ENCODE peak calls at places on chromosome 17, in six cellular contexts. N is stomach, H is tibial nerve, I is right lobe of liver, T is K562, O is body of pancreas. D is an unnamed sample.
A peak's percentile ranks its signal among the peaks of the same experiment; 100 is the strongest.

GRCh38 chr17:4057731-4058130 is 85.1 kb downstream of the ZZEF1 start:
- DNase-seq in N (no peak), H (no peak), I (no peak), T (no peak), O (no peak), D (no peak)

GRCh38 chr17:73801455-73802100 is 157.3 kb upstream of the SDK2 start:
- DNase-seq in N (no peak), H (no peak), I (peak; percentile 54), T (no peak), O (no peak), D (no peak)

GRCh38 chr17:16977932-16978331 is 6.0 kb upstream of the TNFRSF13B start:
- DNase-seq in N (no peak), H (no peak), I (no peak), T (no peak), O (no peak), D (no peak)

GRCh38 chr17:8369944-8370343 is 6.6 kb downstream of the KRABD2 start:
- DNase-seq in N (no peak), H (no peak), I (no peak), T (no peak), O (no peak), D (no peak)

GRCh38 chr17:3897731-3898130 is 4.9 kb upstream of the CAMKK1 start:
- DNase-seq in N (no peak), H (no peak), I (no peak), T (no peak), O (no peak), D (no peak)

GRCh38 chr17:82636626-82637598 is 11.3 kb downstream of the WDR45B start:
- DNase-seq in N (peak; percentile 70), H (no peak), I (no peak), T (no peak), O (peak; percentile 84), D (no peak)

GRCh38 chr17:41645371-41646063 is 21.1 kb upstream of the KRT17 start:
- DNase-seq in N (no peak), H (no peak), I (no peak), T (peak; percentile 81), O (no peak), D (peak; percentile 54)

GRCh38 chr17:20935740-20936139 is 107.1 kb downstream of the USP22 start:
- DNase-seq in N (no peak), H (no peak), I (no peak), T (no peak), O (no peak), D (no peak)

GRCh38 chr17:73211745-73212144 is 18.9 kb downstream of the COG1 start:
- DNase-seq in N (no peak), H (no peak), I (no peak), T (no peak), O (no peak), D (no peak)

GRCh38 chr17:43846221-43846712 is 709 bp upstream of the CD300LG start:
- DNase-seq in N (peak; percentile 88), H (peak; percentile 68), I (peak; percentile 86), T (peak; percentile 87), O (peak; percentile 89), D (peak; percentile 58)

GRCh38 chr17:79027925-79028491 is 4.0 kb downstream of the C1QTNF1 start:
- DNase-seq in N (no peak), H (peak; percentile 13), I (peak; percentile 25), T (no peak), O (no peak), D (no peak)

GRCh38 chr17:69539781-69540319 is 125.4 kb downstream of the MAP2K6 start:
- DNase-seq in N (no peak), H (no peak), I (no peak), T (no peak), O (no peak), D (no peak)

GRCh38 chr17:40028595-40028994 is 13.4 kb downstream of the CSF3 start:
- DNase-seq in N (no peak), H (no peak), I (no peak), T (no peak), O (no peak), D (no peak)

GRCh38 chr17:62109924-62110323 is 44.8 kb upstream of the MED13 start:
- DNase-seq in N (no peak), H (no peak), I (no peak), T (no peak), O (no peak), D (no peak)

GRCh38 chr17:14228903-14229302 is 7.8 kb downstream of the CDRT15 start:
- DNase-seq in N (no peak), H (no peak), I (no peak), T (no peak), O (no peak), D (no peak)

GRCh38 chr17:81557276-81558114 is 5.3 kb upstream of the FAAP100 start:
- DNase-seq in N (no peak), H (no peak), I (no peak), T (no peak), O (no peak), D (no peak)
- TF ChIP-seq POLR2A in N (no peak), H (no peak), I (no peak), T (peak; percentile 52), O (no peak), D (no peak)

GRCh38 chr17:81045590-81046095 is 10.7 kb downstream of the BAIAP2 start:
- DNase-seq in N (no peak), H (no peak), I (no peak), T (no peak), O (no peak), D (no peak)
- TF ChIP-seq POLR2A in N (no peak), H (no peak), I (no peak), T (no peak), O (no peak), D (no peak)

GRCh38 chr17:80447790-80448189 is 28.6 kb downstream of the NPTX1 start:
- DNase-seq in N (no peak), H (no peak), I (no peak), T (no peak), O (no peak), D (no peak)
- TF ChIP-seq POLR2A in N (no peak), H (no peak), I (no peak), T (no peak), O (no peak), D (no peak)

GRCh38 chr17:35587074-35587961 is at the start of gene AP2B1:
- DNase-seq in N (peak; percentile 94), H (peak; percentile 93), I (peak; percentile 85), T (peak; percentile 90), O (peak; percentile 90), D (peak; percentile 99)
- TF ChIP-seq POLR2A in N (peak; percentile 39), H (peak; percentile 68), I (peak; percentile 51), T (peak; percentile 92), O (peak; percentile 83), D (peak; percentile 98)

DNA sequence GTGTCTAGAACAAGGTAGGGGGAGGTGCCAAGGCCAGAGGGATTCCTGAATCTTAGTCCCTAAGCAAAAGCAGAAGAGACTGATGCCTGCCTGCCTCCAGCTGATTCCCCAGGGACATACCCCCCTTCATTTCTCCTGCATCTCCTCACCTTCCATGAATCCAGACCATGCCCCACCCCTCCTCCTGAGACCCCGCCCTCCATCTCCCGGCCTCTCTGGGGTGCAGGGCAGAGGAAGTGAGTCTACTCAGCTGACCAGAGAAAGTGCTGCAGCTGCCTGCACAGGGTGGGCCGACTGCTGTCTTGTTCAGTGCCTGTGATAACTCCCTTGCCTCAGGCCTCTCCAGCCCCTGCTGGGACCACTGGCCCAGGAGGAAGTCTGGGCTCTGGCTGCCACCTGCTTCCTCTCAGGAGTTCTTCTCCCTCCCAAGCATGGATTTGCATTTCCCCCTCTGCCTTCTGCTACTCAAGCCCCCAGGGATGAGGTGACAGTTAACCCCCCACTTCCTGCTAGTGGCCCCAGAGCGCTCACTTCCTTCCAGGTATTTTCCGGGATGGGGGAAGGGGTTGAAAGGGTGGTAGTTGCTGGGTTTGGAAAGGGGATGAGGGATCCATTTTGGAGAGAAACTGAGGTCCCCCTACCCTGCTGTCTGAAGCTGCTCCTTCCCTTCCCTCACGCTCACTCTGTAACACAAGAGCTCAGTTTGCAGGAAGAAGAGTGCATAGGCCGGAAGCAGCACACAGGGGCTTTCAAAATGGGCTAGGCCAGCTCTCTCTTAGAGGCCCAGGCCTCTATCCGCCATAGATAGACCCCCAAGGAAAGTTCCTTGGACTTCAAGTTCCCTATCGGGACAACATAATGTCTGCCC is 10.5 kb upstream of the TSPOAP1 start:
- DNase-seq in N (no peak), H (no peak), I (peak; percentile 64), T (peak; percentile 86), O (no peak), D (peak; percentile 69)
- TF ChIP-seq POLR2A in N (no peak), H (peak; percentile 17), I (peak; percentile 44), T (peak; percentile 97), O (no peak), D (peak; percentile 82)

D was measured in erythroblast.